ENCODE peak calls at places on chromosomes 1 and 21, in nine cellular contexts. W is Peyer's patch, J is fibroblast of lung, U is body of pancreas, K is cardiac muscle cell, O is endodermal cell, C is heart left ventricle, A is left lung, D is heart right ventricle. Q is an unnamed sample. For H3K27me3, the result is how much of the 10 kb centered on the place peaks cover.

GRCh38 chr1:169466259-169467230 is 19.2 kb downstream of the SLC19A2 start:
- DNase-seq in W (no peak), J (peak), U (peak), K (peak), O (peak), C (no peak), A (no peak), D (no peak), Q (peak)

GRCh38 chr1:26239936-26240335 is 5.9 kb downstream of the CEP85 start:
- DNase-seq in W (no peak), J (peak), U (no peak), K (no peak), O (no peak), C (no peak), A (no peak), D (no peak), Q (no peak)

GRCh38 chr1:31460027-31460426 is 47.0 kb downstream of the SERINC2 start:
- DNase-seq in W (no peak), J (peak), U (no peak), K (no peak), O (peak), C (no peak), A (no peak), D (no peak), Q (peak)

GRCh38 chr1:92961896-92962752 is 862 bp upstream of the DIPK1A start:
- DNase-seq in W (peak), J (peak), U (no peak), K (peak), O (peak), C (peak), A (peak), D (peak), Q (peak)

GRCh38 chr1:152786077-152786476 is at the start of gene LCE1E:
- DNase-seq in W (no peak), J (no peak), U (no peak), K (no peak), O (no peak), C (no peak), A (no peak), D (no peak), Q (no peak)

GRCh38 chr1:167420510-167420909 is 97.8 kb downstream of the CD247 start:
- DNase-seq in W (no peak), J (no peak), U (no peak), K (no peak), O (no peak), C (no peak), A (no peak), D (no peak), Q (no peak)

GRCh38 chr21:44466351-44466954 is 11.1 kb downstream of the LRRC3 start:
- DNase-seq in W (no peak), J (no peak), U (no peak), K (no peak), O (no peak), C (no peak), A (no peak), D (no peak), Q (no peak)

GRCh38 chr1:180544050-180544449 is 14.7 kb upstream of the OVAAL start:
- DNase-seq in W (no peak), J (no peak), U (no peak), K (no peak), O (peak), C (no peak), A (no peak), D (no peak), Q (no peak)

GRCh38 chr1:33810571-33810970 is 53.3 kb upstream of the HMGB4 start:
- DNase-seq in W (no peak), J (no peak), U (no peak), K (no peak), O (no peak), C (no peak), A (no peak), D (no peak), Q (no peak)

GRCh38 chr1:12080156-12080555 is 17.1 kb downstream of the TNFRSF8 start:
- DNase-seq in W (no peak), J (peak), U (no peak), K (no peak), O (no peak), C (no peak), A (no peak), D (no peak), Q (no peak)

GRCh38 chr1:207818971-207819451 is 67.2 kb downstream of the CD46 start:
- DNase-seq in W (no peak), J (peak), U (no peak), K (no peak), O (no peak), C (peak), A (no peak), D (no peak), Q (no peak)

GRCh38 chr1:207822124-207822601 is 70.3 kb downstream of the CD46 start:
- DNase-seq in W (peak), J (no peak), U (no peak), K (no peak), O (no peak), C (peak), A (no peak), D (no peak), Q (no peak)

GRCh38 chr1:207821464-207822045 is 69.7 kb downstream of the CD46 start:
- DNase-seq in W (no peak), J (no peak), U (peak), K (no peak), O (no peak), C (no peak), A (no peak), D (no peak), Q (no peak)

GRCh38 chr1:207822602-207823451 is 71.0 kb downstream of the CD46 start:
- DNase-seq in W (peak), J (no peak), U (peak), K (peak), O (peak), C (peak), A (peak), D (peak), Q (peak)

GRCh38 chr1:207820568-207821463 is 69.0 kb downstream of the CD46 start:
- DNase-seq in W (no peak), J (no peak), U (no peak), K (no peak), O (no peak), C (no peak), A (no peak), D (no peak), Q (no peak)
- H3K4me3 ChIP-seq in W (peak), J (peak), U (peak), K (no peak), O (no peak), C (peak), A (no peak), D (peak), Q (no peak)

DNA sequence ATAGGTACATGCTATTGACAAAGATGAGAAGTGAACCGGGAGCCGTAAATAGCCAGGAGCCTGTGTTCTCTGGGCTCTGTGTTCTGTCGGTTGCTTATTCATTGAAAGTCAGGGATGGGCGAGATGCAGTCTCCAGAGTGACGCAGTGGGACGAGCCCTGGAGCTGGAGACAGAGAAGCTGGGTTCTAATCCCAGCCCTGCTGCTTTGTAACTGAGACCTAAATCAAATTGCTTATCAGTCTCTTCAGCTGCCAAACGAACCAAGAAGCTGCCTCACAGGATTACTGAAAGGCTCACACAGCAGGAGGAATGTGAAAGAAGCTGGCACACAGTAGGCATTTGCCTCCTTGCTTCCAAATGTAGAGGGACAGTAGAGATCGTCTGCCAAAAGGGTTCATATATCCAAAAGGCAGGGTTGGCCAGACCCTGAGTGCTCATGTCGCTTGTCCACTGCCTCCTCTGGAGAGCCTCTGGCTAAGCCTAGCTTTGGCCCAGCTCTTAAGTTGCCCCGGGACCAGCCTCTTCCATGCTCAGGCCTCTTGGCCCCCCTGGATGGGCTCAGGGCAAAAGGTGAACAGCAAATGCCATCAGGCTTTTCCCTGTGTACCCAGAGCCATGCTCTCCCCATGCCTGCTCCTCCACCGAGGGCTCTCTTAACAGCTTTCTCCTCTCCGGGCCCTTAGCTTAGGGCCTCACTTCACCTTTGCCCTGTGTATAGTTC is 134.2 kb upstream of the IPO9 start:
- DNase-seq in W (no peak), J (no peak), U (no peak), K (no peak), O (no peak), C (no peak), A (no peak), D (no peak), Q (no peak)
- H3K27ac ChIP-seq in W (no peak), J (peak), U (no peak), K (peak), O (peak), C (peak), A (no peak), D (peak), Q (no peak)

GRCh38 chr21:33011462-33011861 is 14.3 kb upstream of the OLIG2 start:
- DNase-seq in W (no peak), J (peak), U (no peak), K (no peak), O (no peak), C (no peak), A (no peak), D (no peak), Q (no peak)

GRCh38 chr21:33018707-33019455 is 6.9 kb upstream of the OLIG2 start:
- DNase-seq in W (no peak), J (no peak), U (no peak), K (no peak), O (no peak), C (no peak), A (no peak), D (no peak), Q (no peak)

GRCh38 chr21:33013618-33014017 is 12.1 kb upstream of the OLIG2 start:
- DNase-seq in W (no peak), J (no peak), U (no peak), K (no peak), O (no peak), C (no peak), A (no peak), D (no peak), Q (no peak)

GRCh38 chr21:33015091-33015490 is 10.6 kb upstream of the OLIG2 start:
- DNase-seq in W (no peak), J (no peak), U (no peak), K (no peak), O (no peak), C (no peak), A (no peak), D (no peak), Q (no peak)

DNA sequence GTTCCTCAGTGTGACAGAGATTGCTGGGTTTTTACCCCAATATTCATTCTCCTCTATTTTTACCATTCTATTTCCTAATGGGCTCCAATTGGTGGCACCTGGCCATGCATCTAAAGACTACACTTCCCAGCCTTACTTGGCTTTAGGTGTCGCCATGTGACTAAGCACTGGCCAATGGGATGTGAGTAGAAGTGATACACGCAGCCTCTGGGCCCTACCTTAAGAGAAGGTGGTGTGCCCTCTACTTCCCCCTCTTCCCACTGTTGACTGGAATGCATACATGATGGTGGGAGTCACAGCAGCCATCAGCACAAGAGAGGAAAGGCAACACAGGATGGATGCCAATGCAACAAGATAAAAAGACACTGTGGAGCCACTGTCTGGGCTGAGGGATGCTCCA is 11.4 kb upstream of the OLIG2 start:
- DNase-seq in W (no peak), J (no peak), U (no peak), K (no peak), O (no peak), C (no peak), A (no peak), D (no peak), Q (no peak)
- H3K27me3 ChIP-seq in W (under half), J (under half), U (under half), K (half or more), O (half or more), C (under half), A (half or more), D (half or more), Q (under half)

DNA sequence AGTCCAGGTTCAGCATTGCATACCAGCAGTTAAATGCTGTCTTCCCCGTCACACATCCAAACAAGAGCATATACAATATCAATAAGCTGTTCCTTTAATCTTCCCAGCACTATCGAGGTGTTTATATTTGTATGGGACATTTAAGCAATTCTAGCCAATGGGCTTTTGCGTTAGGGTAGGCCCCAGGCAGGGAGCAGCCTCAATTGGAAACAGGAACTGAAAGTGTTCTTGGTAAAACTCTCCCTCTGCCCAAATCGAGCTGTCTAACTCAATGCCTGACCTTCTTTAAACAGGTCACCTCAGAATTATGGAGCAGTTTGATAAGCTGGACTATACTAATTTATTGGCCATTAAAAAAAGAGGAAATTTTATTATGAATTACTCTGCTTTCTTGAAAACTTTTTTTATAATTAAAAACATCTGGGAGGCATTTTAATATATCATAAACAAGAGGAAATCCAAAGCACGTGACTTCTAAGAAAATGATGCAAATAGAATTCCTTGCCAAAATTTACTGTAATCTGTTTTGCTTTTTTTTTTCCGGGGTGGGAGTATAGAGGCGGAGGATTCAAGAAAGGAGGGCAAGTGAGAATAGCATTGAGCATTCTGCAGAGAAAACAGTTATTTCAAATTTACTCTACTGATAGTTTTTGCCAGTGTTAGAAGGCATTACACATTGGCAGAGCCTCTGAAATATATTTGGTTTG is 498.1 kb downstream of the LMO4 start:
- DNase-seq in W (peak), J (peak), U (no peak), K (no peak), O (no peak), C (peak), A (peak), D (peak), Q (peak)
- H3K4me3 ChIP-seq in W (no peak), J (peak), U (no peak), K (no peak), O (no peak), C (no peak), A (no peak), D (no peak), Q (no peak)

GRCh38 chr1:175824079-175824478 is 80.7 kb upstream of the TNR start:
- DNase-seq in W (no peak), J (no peak), U (peak), K (peak), O (peak), C (peak), A (no peak), D (peak), Q (no peak)
- H3K27ac ChIP-seq in W (no peak), J (no peak), U (no peak), K (no peak), O (no peak), C (no peak), A (no peak), D (no peak), Q (no peak)

DNA sequence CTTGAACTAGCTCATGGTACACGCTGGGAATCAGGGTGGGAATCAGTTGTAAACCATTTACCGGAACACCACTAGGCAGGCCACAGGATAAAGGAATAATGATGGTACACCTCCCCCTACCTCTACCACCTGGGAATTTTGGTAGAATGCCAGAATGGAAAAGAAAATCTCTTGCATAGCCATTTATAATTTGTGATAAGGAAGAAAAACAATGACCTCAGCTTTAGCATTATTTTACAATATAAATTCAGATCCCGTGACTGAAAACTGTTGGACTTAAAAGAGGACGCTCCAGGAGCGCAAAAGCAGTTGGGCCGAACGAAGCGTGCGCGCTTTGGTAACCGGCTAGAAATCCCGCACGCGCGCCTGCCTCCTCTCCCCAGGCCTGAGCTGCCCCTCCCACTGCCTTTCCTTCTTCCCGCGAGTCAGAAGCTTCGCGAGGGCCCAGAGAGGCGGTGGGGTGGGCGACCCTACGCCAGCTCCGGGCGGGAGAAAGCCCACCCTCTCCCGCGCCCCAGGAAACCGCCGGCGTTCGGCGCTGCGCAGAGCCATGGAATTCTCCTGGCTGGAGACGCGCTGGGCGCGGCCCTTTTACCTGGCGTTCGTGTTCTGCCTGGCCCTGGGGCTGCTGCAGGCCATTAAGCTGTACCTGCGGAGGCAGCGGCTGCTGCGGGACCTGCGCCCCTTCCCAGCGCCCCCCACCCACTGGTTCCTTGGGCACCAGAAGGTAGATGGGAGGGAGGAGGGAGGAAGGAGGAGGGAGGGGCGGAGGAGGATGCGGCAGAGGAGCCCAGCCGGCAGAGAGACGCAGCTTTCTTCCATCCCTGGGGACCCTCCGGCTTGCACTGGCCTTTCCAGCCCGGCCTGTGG is at the start of gene CYP4X1:
- DNase-seq in W (no peak), J (peak), U (peak), K (peak), O (peak), C (peak), A (no peak), D (peak), Q (peak)
- H3K27me3 ChIP-seq in W (under half), J (under half), U (under half), K (under half), O (under half), C (under half), A (under half), D (under half), Q (under half)